ENCODE peak calls at places on chromosomes 4 and X, in five cellular contexts. T, W, E, Z and G are unnamed samples.

GRCh38 chrX:11759172-11759460 is 1.1 kb downstream of the MSL3 start:
- DNase-seq in T (no peak), W (no peak), E (no peak), Z (no peak), G (no peak)

GRCh38 chr4:33837043-33837442 is 2407.3 kb downstream of the ARAP2 start:
- DNase-seq in T (peak; percentile 4), W (no peak), E (peak; percentile 28), Z (no peak), G (peak; percentile 91)

GRCh38 chr4:41624765-41625164 is 86.8 kb downstream of the LIMCH1 start:
- DNase-seq in T (no peak), W (no peak), E (no peak), Z (no peak), G (no peak)

GRCh38 chrX:64204701-64205440 is 637 bp downstream of the AMER1 start:
- DNase-seq in T (peak; percentile 41), W (peak; percentile 44), E (peak; percentile 25), Z (no peak), G (peak; percentile 34)

GRCh38 chr4:137065306-137065705 is 467.0 kb downstream of the PCDH18 start:
- DNase-seq in T (no peak), W (no peak), E (no peak), Z (no peak), G (peak; percentile 18)

GRCh38 chr4:173371292-173372192 is 788 bp downstream of the SAP30 start:
- DNase-seq in T (peak; percentile 83), W (peak; percentile 83), E (peak; percentile 77), Z (no peak), G (peak; percentile 72)

GRCh38 chr4:10773010-10773409 is 88.4 kb upstream of the CLNK start:
- DNase-seq in T (no peak), W (no peak), E (no peak), Z (no peak), G (peak; percentile 12)

GRCh38 chr4:75834772-75835154 is 67.5 kb downstream of the PPEF2 start:
- DNase-seq in T (no peak), W (no peak), E (no peak), Z (no peak), G (no peak)

GRCh38 chr4:2923678-2924173 is 39.5 kb downstream of the NOP14 start:
- DNase-seq in T (no peak), W (no peak), E (no peak), Z (no peak), G (no peak)

GRCh38 chr4:67624939-67625338 is 66.4 kb downstream of the STAP1 start:
- DNase-seq in T (no peak), W (no peak), E (no peak), Z (no peak), G (no peak)

GRCh38 chr4:54016504-54016903 is 47.9 kb downstream of the CHIC2 start:
- DNase-seq in T (no peak), W (no peak), E (no peak), Z (no peak), G (no peak)

GRCh38 chrX:82029571-82030218 is 827.8 kb downstream of the SH3BGRL start:
- DNase-seq in T (no peak), W (no peak), E (no peak), Z (no peak), G (no peak)

GRCh38 chr4:55758570-55758969 is 61.0 kb upstream of the EXOC1L start:
- DNase-seq in T (no peak), W (no peak), E (no peak), Z (no peak), G (no peak)

GRCh38 chr4:165626316-165626715 is 246.7 kb upstream of the TLL1 start:
- DNase-seq in T (peak; percentile 24), W (no peak), E (no peak), Z (no peak), G (no peak)

GRCh38 chrX:15908891-15909290 is 54.3 kb upstream of the AP1S2 start:
- DNase-seq in T (no peak), W (peak; percentile 54), E (peak; percentile 3), Z (no peak), G (no peak)

GRCh38 chrX:53093748-53094583 is at the start of gene KANTR:
- DNase-seq in T (peak; percentile 95), W (peak; percentile 96), E (peak; percentile 92), Z (peak; percentile 55), G (peak; percentile 94)
- H3K9ac ChIP-seq in T (peak within 1 kb of the TSS; percentile 67), W (peak within 1 kb of the TSS; percentile 41), E (peak within 1 kb of the TSS; percentile 57), Z (peak within 1 kb of the TSS; percentile 77), G (peak within 1 kb of the TSS; percentile 60)

DNA sequence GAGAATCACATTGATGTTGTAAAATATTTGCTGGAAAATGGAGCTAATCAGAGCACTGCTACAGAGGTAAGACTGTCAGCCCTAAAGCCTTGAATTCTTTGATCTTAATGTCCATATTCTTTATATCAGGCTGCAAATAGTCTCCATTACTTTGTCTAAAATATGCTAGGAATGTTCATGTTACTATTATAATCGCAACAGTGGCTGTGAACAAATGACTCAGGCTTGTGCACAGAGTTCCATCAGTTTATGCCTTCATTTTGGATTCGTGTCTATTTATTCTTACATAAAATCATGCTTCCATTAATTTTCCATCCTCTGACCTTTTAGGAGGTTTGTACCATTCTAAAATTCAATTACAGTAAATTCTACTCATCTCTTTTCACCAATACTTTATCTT is 182.7 kb downstream of the ANK2 start:
- DNase-seq in T (no peak), W (no peak), E (no peak), Z (no peak), G (peak; percentile 26)
- H3K9ac ChIP-seq in T (no peak overlapping the region), W (no peak overlapping the region), E (no peak overlapping the region), Z (no peak overlapping the region), G (no peak overlapping the region)

DNA sequence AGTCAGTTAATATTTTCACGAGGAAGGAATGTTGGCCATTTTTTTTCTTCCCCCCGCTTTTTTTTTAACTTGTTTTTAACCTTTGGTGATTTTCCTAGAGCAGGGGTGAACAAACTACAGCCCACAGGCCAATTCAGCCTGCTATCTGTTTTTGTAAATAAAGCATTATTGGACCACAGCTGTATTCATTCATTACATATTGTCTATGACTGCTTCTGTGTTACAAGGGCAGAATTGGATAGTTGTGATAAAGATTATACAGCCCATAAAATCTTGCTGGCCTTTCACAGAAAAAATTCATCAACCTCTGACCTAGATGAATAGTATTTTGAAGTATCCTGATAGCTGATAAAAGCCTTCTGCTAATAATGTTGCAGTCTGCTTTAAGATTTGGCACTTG is 63.3 kb downstream of the SMAD1 start:
- DNase-seq in T (peak; percentile 78), W (no peak), E (no peak), Z (no peak), G (no peak)
- H3K9ac ChIP-seq in T (peak overlapping the region; percentile 81), W (no peak overlapping the region), E (no peak overlapping the region), Z (peak overlapping the region; percentile 77), G (no peak overlapping the region)

GRCh38 chr4:48603366-48604003 is 113.4 kb downstream of the ZAR1 start:
- DNase-seq in T (no peak), W (no peak), E (no peak), Z (no peak), G (no peak)

GRCh38 chr4:48602763-48603162 is 112.7 kb downstream of the ZAR1 start:
- DNase-seq in T (no peak), W (no peak), E (no peak), Z (no peak), G (peak; percentile 45)

GRCh38 chr4:48604527-48604926 is 114.5 kb downstream of the ZAR1 start:
- DNase-seq in T (no peak), W (no peak), E (no peak), Z (no peak), G (no peak)

GRCh38 chr4:48604041-48604440 is 114.0 kb downstream of the ZAR1 start:
- DNase-seq in T (no peak), W (no peak), E (no peak), Z (no peak), G (no peak)

DNA sequence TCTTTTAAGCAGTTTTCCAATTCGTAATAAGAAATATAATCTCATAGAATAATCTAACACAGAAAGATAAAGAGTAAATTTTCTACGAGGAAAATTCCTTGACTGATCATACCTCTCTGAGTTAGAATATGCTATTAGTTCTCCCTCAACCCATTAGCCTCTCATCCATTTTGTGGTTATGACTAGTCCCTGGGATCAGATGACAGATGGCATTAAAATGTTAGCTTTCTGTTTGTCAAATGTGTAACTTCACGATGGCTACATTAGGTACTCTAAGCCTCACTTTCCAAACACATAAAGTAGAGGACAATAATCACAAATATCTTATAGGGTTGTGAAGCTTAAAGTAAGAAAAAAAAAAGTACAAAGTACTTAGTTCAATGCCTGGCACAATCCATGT is 112.2 kb downstream of the ZAR1 start:
- DNase-seq in T (no peak), W (no peak), E (peak; percentile 53), Z (no peak), G (peak; percentile 82)
- H3K9ac ChIP-seq in T (no peak overlapping the region), W (no peak overlapping the region), E (no peak overlapping the region), Z (no peak overlapping the region), G (no peak overlapping the region)

GRCh38 chr4:88411491-88412101 is 32.9 kb downstream of the HERC6 start:
- DNase-seq in T (no peak), W (no peak), E (peak; percentile 17), Z (no peak), G (no peak)
- H3K9ac ChIP-seq in T (no peak overlapping the region), W (no peak overlapping the region), E (no peak overlapping the region), Z (no peak overlapping the region), G (no peak overlapping the region)